ENCODE peak calls at places on chromosomes 7 and 10, in eight cellular contexts. T, N, M, J, G, W, Q and E are unnamed samples.
A peak's percentile ranks its signal among the peaks of the same experiment; 100 is the strongest.

GRCh38 chr7:10685040-10685439 is 288.6 kb upstream of the PHF14 start:
- DNase-seq in W (no peak), T (no peak), J (no peak), N (no peak), M (no peak), G (no peak), Q (no peak), E (no peak)

GRCh38 chr7:5139998-5140397 is 50.0 kb upstream of the WIPI2 start:
- DNase-seq in M (no peak), Q (peak; percentile 22), N (peak; percentile 63), W (no peak), T (no peak), J (peak; percentile 41), G (peak; percentile 9), E (no peak)

GRCh38 chr10:36172574-36172973 is 530.5 kb upstream of the FZD8 start:
- DNase-seq in W (no peak), Q (peak; percentile 90), M (peak; percentile 78), T (no peak), J (peak; percentile 68), N (no peak), G (peak; percentile 85), E (no peak)

GRCh38 chr7:99252166-99252895 is 20.3 kb upstream of the MYH16 start:
- DNase-seq in Q (no peak), N (no peak), M (no peak), J (no peak), T (no peak), G (no peak), W (no peak), E (no peak)

GRCh38 chr10:63157845-63158624 is 24.9 kb downstream of the NRBF2 start:
- DNase-seq in T (peak; percentile 26), W (no peak), Q (peak; percentile 99), G (peak; percentile 95), M (peak; percentile 56), N (no peak), J (peak; percentile 90), E (no peak)

GRCh38 chr7:6628045-6628444 is 9.1 kb upstream of the ZNF316 start:
- DNase-seq in G (no peak), J (no peak), T (no peak), Q (no peak), M (no peak), W (no peak), N (no peak), E (no peak)

GRCh38 chr7:50446542-50446960 is 3.6 kb downstream of the FIGNL1 start:
- DNase-seq in N (no peak), T (no peak), G (peak; percentile 76), W (no peak), Q (peak; percentile 96), J (peak; percentile 82), M (no peak), E (no peak)

GRCh38 chr7:77266162-77266807 is 66.7 kb upstream of the FGL2 start:
- DNase-seq in M (no peak), T (no peak), W (no peak), N (no peak), Q (peak; percentile 15), G (peak; percentile 47), J (no peak), E (no peak)

GRCh38 chr7:21256310-21256877 is 171.5 kb upstream of the SP4 start:
- DNase-seq in T (no peak), W (no peak), G (peak; percentile 38), J (peak; percentile 65), N (no peak), Q (peak; percentile 66), M (no peak), E (no peak)

GRCh38 chr7:19146699-19147098 is 1.5 kb upstream of the FERD3L start:
- DNase-seq in J (peak; percentile 37), Q (peak; percentile 46), W (no peak), T (no peak), M (no peak), G (peak; percentile 46), N (no peak), E (no peak)

GRCh38 chr7:67788689-67789088 is 792.1 kb downstream of the TYW1 start:
- DNase-seq in G (no peak), N (no peak), Q (no peak), T (no peak), W (no peak), M (no peak), J (peak; percentile 39), E (no peak)

GRCh38 chr10:29804025-29804852 is 169.5 kb upstream of the SVIL start:
- DNase-seq in J (peak; percentile 90), T (no peak), G (peak; percentile 95), M (peak; percentile 89), W (peak; percentile 77), Q (peak; percentile 97), N (no peak), E (no peak)

GRCh38 chr10:116947838-116948529 is 57.0 kb downstream of the SHTN1 start:
- DNase-seq in Q (peak; percentile 81), T (no peak), G (peak; percentile 31), M (peak; percentile 68), N (no peak), J (peak; percentile 20), W (no peak), E (no peak)

GRCh38 chr10:124134251-124134650 is 40.9 kb upstream of the CHST15 start:
- DNase-seq in W (no peak), G (no peak), N (no peak), Q (no peak), M (no peak), J (no peak), T (no peak), E (no peak)

GRCh38 chr10:102596506-102596971 is 47.7 kb upstream of the TRIM8 start:
- DNase-seq in T (no peak), W (peak; percentile 80), Q (peak; percentile 68), M (peak; percentile 66), J (peak; percentile 77), N (peak; percentile 63), G (peak; percentile 62), E (no peak)

GRCh38 chr7:6175642-6176041 is 96.8 kb downstream of the CYTH3 start:
- DNase-seq in M (no peak), T (no peak), Q (peak; percentile 71), N (peak; percentile 30), J (peak; percentile 77), G (peak; percentile 57), W (peak; percentile 62), E (no peak)

GRCh38 chr10:28177944-28178637 is 124.8 kb downstream of the MPP7 start:
- DNase-seq in T (no peak), G (peak; percentile 40), W (no peak), M (no peak), N (no peak), J (peak; percentile 45), Q (no peak), E (no peak)

GRCh38 chr10:45373783-45374450 is at the start of gene ALOX5:
- DNase-seq in T (no peak), J (peak; percentile 10), N (peak; percentile 92), Q (peak; percentile 31), W (no peak), M (no peak), G (no peak), E (peak; percentile 24)

GRCh38 chr7:19144661-19145428 is at the start of gene FERD3L:
- DNase-seq in W (peak; percentile 50), G (no peak), N (peak; percentile 26), Q (no peak), M (no peak), J (peak; percentile 12), T (no peak), E (no peak)

GRCh38 chr7:69953319-69954067 is 355.2 kb downstream of the AUTS2 start:
- DNase-seq in T (no peak), N (no peak), G (no peak), Q (no peak), W (no peak), M (no peak), J (no peak), E (no peak)

GRCh38 chr10:8056891-8057331 is 2.4 kb downstream of the GATA3 start:
- DNase-seq in J (no peak), W (no peak), N (no peak), Q (no peak), M (no peak), T (peak; percentile 40), G (no peak), E (no peak)

GRCh38 chr7:57181281-57181680 is 49.0 kb upstream of the ZNF479 start:
- DNase-seq in W (no peak), N (no peak), G (no peak), M (no peak), Q (no peak), J (no peak), T (no peak), E (no peak)
- H3K9me3 ChIP-seq in W (peaks cover 3% of the 10 kb centered on the region), N (peaks cover 11% of the 10 kb centered on the region), G (peaks cover 44% of the 10 kb centered on the region), M (peaks cover 4% of the 10 kb centered on the region), Q (no peaks in the 10 kb centered on the region), J (no peaks in the 10 kb centered on the region), T (no peaks in the 10 kb centered on the region), E (peaks cover 2% of the 10 kb centered on the region)

GRCh38 chr7:63080831-63081230 is 917.8 kb upstream of the ZNF722 start:
- DNase-seq in M (no peak), T (no peak), Q (no peak), N (no peak), J (no peak), G (no peak), W (no peak), E (no peak)

GRCh38 chr7:63073286-63073685 is 925.4 kb upstream of the ZNF722 start:
- DNase-seq in T (no peak), G (no peak), M (peak; percentile 19), N (no peak), J (no peak), W (no peak), Q (no peak), E (no peak)

GRCh38 chr7:63080406-63080805 is 918.2 kb upstream of the ZNF722 start:
- DNase-seq in J (no peak), M (no peak), N (no peak), Q (no peak), W (no peak), G (no peak), T (no peak), E (no peak)

GRCh38 chr7:63073736-63074135 is 924.9 kb upstream of the ZNF722 start:
- DNase-seq in W (no peak), Q (no peak), J (no peak), M (peak; percentile 25), G (no peak), N (no peak), T (no peak), E (no peak)

GRCh38 chr7:63077841-63078240 is 920.8 kb upstream of the ZNF722 start:
- DNase-seq in N (no peak), J (no peak), G (no peak), W (no peak), Q (no peak), M (no peak), T (no peak), E (no peak)
- H3K9me3 ChIP-seq in N (peaks cover 4% of the 10 kb centered on the region), J (no peaks in the 10 kb centered on the region), G (peaks cover 42% of the 10 kb centered on the region), W (peaks cover 2% of the 10 kb centered on the region), Q (peaks cover 12% of the 10 kb centered on the region), M (no peaks in the 10 kb centered on the region), T (peaks cover 3% of the 10 kb centered on the region), E (peaks cover 2% of the 10 kb centered on the region)

DNA sequence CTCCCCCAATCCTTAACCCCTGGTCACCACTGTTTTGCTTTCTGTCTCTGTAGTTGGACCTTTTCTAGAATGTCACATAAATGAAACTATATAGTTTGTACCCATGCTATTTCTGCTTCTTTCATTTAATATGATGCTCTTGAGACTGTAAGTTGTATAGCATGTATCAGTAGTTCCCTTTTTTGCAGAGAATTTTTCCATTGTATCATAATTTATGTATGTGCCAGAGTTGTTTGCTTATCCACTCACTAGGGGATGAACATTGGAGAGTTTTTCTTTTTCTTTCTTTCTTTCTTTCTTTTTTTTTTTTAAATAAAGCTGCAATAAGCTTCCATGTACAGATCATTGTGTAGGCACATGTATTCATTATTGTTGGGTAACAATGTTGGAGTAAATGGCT is 544.8 kb downstream of the CNTNAP2 start:
- DNase-seq in Q (no peak), T (no peak), W (no peak), M (no peak), J (no peak), G (no peak), N (no peak), E (no peak)
- H3K9me3 ChIP-seq in Q (no peaks in the 10 kb centered on the region), T (no peaks in the 10 kb centered on the region), W (no peaks in the 10 kb centered on the region), M (no peaks in the 10 kb centered on the region), J (no peaks in the 10 kb centered on the region), G (peaks cover 2% of the 10 kb centered on the region), N (no peaks in the 10 kb centered on the region), E (no peaks in the 10 kb centered on the region)

GRCh38 chr10:5698062-5698461 is 13.4 kb downstream of the TASOR2 start:
- DNase-seq in W (no peak), J (no peak), Q (no peak), T (no peak), N (no peak), M (no peak), G (no peak), E (no peak)
- H3K9me3 ChIP-seq in W (no peaks in the 10 kb centered on the region), J (no peaks in the 10 kb centered on the region), Q (no peaks in the 10 kb centered on the region), T (no peaks in the 10 kb centered on the region), N (no peaks in the 10 kb centered on the region), M (no peaks in the 10 kb centered on the region), G (no peaks in the 10 kb centered on the region), E (no peaks in the 10 kb centered on the region)